ENCODE peak calls at places on chromosomes 3 and 15, in five cellular contexts. One of them, this sample, is unnamed. For H3K27me3, the result is how much of the 10 kb centered on the place peaks cover.

GRCh38 chr3:124606180-124606579 is 124.1 kb upstream of the UMPS start:
- DNase-seq in ovary: no peak
- DNase-seq in Peyer's patch: no peak
- DNase-seq in upper lobe of right lung: no peak
- DNase-seq in endothelial cell of umbilical vein: no peak
- DNase-seq in this sample: no peak

GRCh38 chr3:51538115-51538458 is 432 bp upstream of the RAD54L2 start:
- DNase-seq in ovary: no peak
- DNase-seq in upper lobe of right lung: no peak
- DNase-seq in endothelial cell of umbilical vein: no peak
- DNase-seq in Peyer's patch: no peak
- DNase-seq in this sample: no peak

GRCh38 chr3:64242435-64242834 is 17.2 kb upstream of the PRICKLE2 start:
- DNase-seq in ovary: peak
- DNase-seq in endothelial cell of umbilical vein: no peak
- DNase-seq in Peyer's patch: no peak
- DNase-seq in upper lobe of right lung: no peak
- DNase-seq in this sample: no peak

GRCh38 chr15:43920815-43921214 is 94.0 kb downstream of the WDR76 start:
- DNase-seq in ovary: no peak
- DNase-seq in upper lobe of right lung: no peak
- DNase-seq in Peyer's patch: no peak
- DNase-seq in endothelial cell of umbilical vein: no peak
- DNase-seq in this sample: no peak

GRCh38 chr3:54536450-54536849 is 391.4 kb downstream of the LRTM1 start:
- DNase-seq in Peyer's patch: no peak
- DNase-seq in upper lobe of right lung: no peak
- DNase-seq in ovary: no peak
- DNase-seq in endothelial cell of umbilical vein: no peak
- DNase-seq in this sample: no peak

GRCh38 chr15:74610302-74610951 is 5.2 kb upstream of the CLK3 start:
- DNase-seq in Peyer's patch: no peak
- DNase-seq in upper lobe of right lung: no peak
- DNase-seq in ovary: peak
- DNase-seq in endothelial cell of umbilical vein: no peak
- DNase-seq in this sample: no peak

GRCh38 chr3:23288286-23288685 is 85.2 kb downstream of the UBE2E2 start:
- DNase-seq in endothelial cell of umbilical vein: peak
- DNase-seq in ovary: no peak
- DNase-seq in upper lobe of right lung: no peak
- DNase-seq in Peyer's patch: no peak
- DNase-seq in this sample: no peak

GRCh38 chr15:77506311-77507150 is 85.8 kb downstream of the HMG20A start:
- DNase-seq in Peyer's patch: peak
- DNase-seq in ovary: peak
- DNase-seq in endothelial cell of umbilical vein: peak
- DNase-seq in upper lobe of right lung: peak
- DNase-seq in this sample: peak

GRCh38 chr3:32082727-32083126 is 23.7 kb upstream of the GPD1L start:
- DNase-seq in upper lobe of right lung: no peak
- DNase-seq in ovary: no peak
- DNase-seq in Peyer's patch: no peak
- DNase-seq in endothelial cell of umbilical vein: no peak
- DNase-seq in this sample: peak

GRCh38 chr15:84099181-84099580 is 136.4 kb upstream of the GOLGA6L4 start:
- DNase-seq in upper lobe of right lung: no peak
- DNase-seq in ovary: no peak
- DNase-seq in endothelial cell of umbilical vein: peak
- DNase-seq in Peyer's patch: no peak
- DNase-seq in this sample: peak

GRCh38 chr15:52427804-52428203 is 100.9 kb downstream of the MYO5A start:
- DNase-seq in ovary: peak
- DNase-seq in endothelial cell of umbilical vein: no peak
- DNase-seq in Peyer's patch: no peak
- DNase-seq in upper lobe of right lung: no peak
- DNase-seq in this sample: no peak

GRCh38 chr15:68581725-68582124 is 2.9 kb downstream of the CORO2B start:
- DNase-seq in endothelial cell of umbilical vein: no peak
- DNase-seq in Peyer's patch: peak
- DNase-seq in ovary: peak
- DNase-seq in upper lobe of right lung: no peak
- DNase-seq in this sample: no peak

GRCh38 chr15:30859091-30859874 is 44.4 kb upstream of the FAN1 start:
- DNase-seq in Peyer's patch: no peak
- DNase-seq in upper lobe of right lung: no peak
- DNase-seq in endothelial cell of umbilical vein: peak
- DNase-seq in ovary: no peak
- DNase-seq in this sample: no peak

DNA sequence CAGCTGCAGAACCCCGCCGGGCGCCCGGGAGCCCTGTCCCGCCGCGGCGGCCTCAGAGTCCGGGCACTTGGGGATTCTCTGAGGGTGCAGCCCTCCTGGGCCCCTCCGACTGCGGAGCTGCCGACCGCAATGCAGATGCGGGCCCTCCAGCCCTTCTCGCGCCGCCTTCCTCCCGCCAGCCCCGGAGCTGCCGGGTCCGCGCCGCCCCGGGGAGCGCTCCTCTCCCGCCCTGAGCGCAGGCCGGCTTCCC is 320 bp upstream of the ACAN start:
- DNase-seq in Peyer's patch: no peak
- DNase-seq in ovary: no peak
- DNase-seq in upper lobe of right lung: no peak
- DNase-seq in endothelial cell of umbilical vein: no peak
- DNase-seq in this sample: no peak
- H3K27me3 ChIP-seq in Peyer's patch: under half
- H3K27me3 ChIP-seq in ovary: under half
- H3K27me3 ChIP-seq in upper lobe of right lung: half or more
- H3K27me3 ChIP-seq in endothelial cell of umbilical vein: under half
- H3K27me3 ChIP-seq in this sample: half or more

DNA sequence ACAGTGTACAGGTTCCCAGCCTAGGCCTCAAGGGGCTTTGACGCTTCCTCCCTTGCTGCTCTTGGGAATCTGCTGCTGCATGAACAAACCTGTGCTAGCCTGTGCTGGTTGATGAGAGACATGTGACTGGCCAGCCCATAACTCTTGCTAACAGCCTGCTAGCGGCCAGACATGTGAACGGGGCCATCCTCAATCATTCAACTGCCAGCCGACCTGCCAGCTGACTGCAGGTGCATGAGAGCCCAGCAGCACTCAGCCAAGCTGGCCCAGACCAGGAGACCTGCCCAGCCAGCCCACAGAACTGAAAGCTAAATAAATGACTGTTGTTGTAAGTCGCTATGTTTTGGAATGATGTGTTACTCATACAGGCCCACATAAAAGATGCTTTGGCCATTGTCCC is 82.4 kb upstream of the DLG1 start:
- DNase-seq in Peyer's patch: no peak
- DNase-seq in upper lobe of right lung: no peak
- DNase-seq in ovary: no peak
- DNase-seq in endothelial cell of umbilical vein: no peak
- DNase-seq in this sample: no peak
- H3K27me3 ChIP-seq in Peyer's patch: under half
- H3K27me3 ChIP-seq in upper lobe of right lung: under half
- H3K27me3 ChIP-seq in ovary: under half
- H3K27me3 ChIP-seq in endothelial cell of umbilical vein: under half
- H3K27me3 ChIP-seq in this sample: under half

GRCh38 chr15:47801522-47801921 is 84.2 kb downstream of the SEMA6D start:
- DNase-seq in Peyer's patch: no peak
- DNase-seq in upper lobe of right lung: no peak
- DNase-seq in endothelial cell of umbilical vein: no peak
- DNase-seq in ovary: no peak
- DNase-seq in this sample: no peak

GRCh38 chr15:47803767-47804166 is 86.5 kb downstream of the SEMA6D start:
- DNase-seq in Peyer's patch: no peak
- DNase-seq in upper lobe of right lung: no peak
- DNase-seq in ovary: no peak
- DNase-seq in endothelial cell of umbilical vein: no peak
- DNase-seq in this sample: no peak

GRCh38 chr15:47811160-47811559 is 93.9 kb downstream of the SEMA6D start:
- DNase-seq in Peyer's patch: no peak
- DNase-seq in upper lobe of right lung: no peak
- DNase-seq in ovary: no peak
- DNase-seq in endothelial cell of umbilical vein: no peak
- DNase-seq in this sample: no peak

GRCh38 chr15:47802216-47802615 is 84.9 kb downstream of the SEMA6D start:
- DNase-seq in Peyer's patch: no peak
- DNase-seq in upper lobe of right lung: no peak
- DNase-seq in ovary: no peak
- DNase-seq in endothelial cell of umbilical vein: no peak
- DNase-seq in this sample: no peak

DNA sequence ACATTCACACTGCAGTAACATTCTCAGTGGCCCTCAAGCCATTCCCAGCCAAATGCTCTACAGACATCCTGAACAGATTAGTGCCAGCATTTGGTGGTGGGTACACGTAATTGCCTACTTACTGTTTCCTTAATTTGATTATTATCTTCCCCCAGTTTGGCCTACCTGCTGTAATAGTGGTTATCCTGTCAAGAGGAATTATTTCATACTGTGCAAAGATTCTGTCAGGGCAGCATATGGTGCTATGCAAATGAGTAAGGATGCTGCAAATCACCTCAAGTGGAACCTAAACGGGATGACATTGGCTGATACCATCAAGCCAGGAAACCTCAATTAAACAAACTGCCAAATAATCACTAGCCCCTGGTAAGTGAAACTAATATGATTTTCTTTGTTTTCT is 88.7 kb downstream of the SEMA6D start:
- DNase-seq in ovary: no peak
- DNase-seq in upper lobe of right lung: no peak
- DNase-seq in endothelial cell of umbilical vein: no peak
- DNase-seq in Peyer's patch: no peak
- DNase-seq in this sample: no peak
- H3K27me3 ChIP-seq in ovary: under half
- H3K27me3 ChIP-seq in upper lobe of right lung: under half
- H3K27me3 ChIP-seq in endothelial cell of umbilical vein: under half
- H3K27me3 ChIP-seq in Peyer's patch: under half
- H3K27me3 ChIP-seq in this sample: under half

GRCh38 chr3:69688400-69688799 is 50.9 kb upstream of the MITF start:
- DNase-seq in endothelial cell of umbilical vein: no peak
- DNase-seq in upper lobe of right lung: no peak
- DNase-seq in ovary: no peak
- DNase-seq in Peyer's patch: no peak
- DNase-seq in this sample: no peak

GRCh38 chr3:69684309-69684981 is 54.8 kb upstream of the MITF start:
- DNase-seq in upper lobe of right lung: no peak
- DNase-seq in Peyer's patch: no peak
- DNase-seq in endothelial cell of umbilical vein: no peak
- DNase-seq in ovary: no peak
- DNase-seq in this sample: no peak

DNA sequence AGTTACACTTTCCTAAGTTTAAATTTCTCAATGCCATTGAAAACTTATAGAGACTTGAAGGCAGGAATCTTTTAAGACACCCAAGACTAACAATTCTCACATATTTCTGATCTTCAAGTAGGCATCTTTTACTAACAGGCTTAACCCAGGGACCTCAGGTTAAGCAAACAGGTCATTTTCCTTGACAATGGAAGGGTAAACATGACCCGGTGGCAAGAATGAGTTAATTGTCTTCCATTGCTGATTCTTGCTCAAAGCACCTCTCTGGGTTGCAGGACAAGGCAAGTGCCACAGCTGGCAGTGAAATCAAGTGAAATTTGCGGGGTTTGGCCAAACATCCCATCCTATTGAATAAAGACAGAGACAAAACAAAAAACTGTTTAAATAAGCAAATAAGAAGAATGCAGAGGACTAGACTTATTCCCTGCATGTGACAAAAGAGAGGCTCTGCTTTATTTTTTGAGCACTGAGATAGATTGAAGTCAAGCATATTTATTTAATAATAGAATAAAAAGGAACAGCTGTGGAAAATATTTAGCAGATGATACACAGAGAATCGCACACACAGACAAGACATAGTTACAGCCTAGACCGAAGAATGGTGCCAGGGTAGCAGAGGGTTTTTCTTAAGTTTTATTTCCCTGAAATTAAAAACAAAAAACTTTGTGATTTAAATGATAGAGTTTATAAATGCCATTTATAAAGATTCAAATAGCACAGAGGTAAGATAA is 56.0 kb upstream of the MITF start:
- DNase-seq in endothelial cell of umbilical vein: no peak
- DNase-seq in Peyer's patch: no peak
- DNase-seq in upper lobe of right lung: no peak
- DNase-seq in ovary: no peak
- DNase-seq in this sample: no peak
- H3K27me3 ChIP-seq in endothelial cell of umbilical vein: under half
- H3K27me3 ChIP-seq in Peyer's patch: under half
- H3K27me3 ChIP-seq in upper lobe of right lung: under half
- H3K27me3 ChIP-seq in ovary: under half
- H3K27me3 ChIP-seq in this sample: under half

GRCh38 chr3:57169106-57169505 is 4.0 kb upstream of the IL17RD start:
- DNase-seq in upper lobe of right lung: no peak
- DNase-seq in endothelial cell of umbilical vein: no peak
- DNase-seq in ovary: no peak
- DNase-seq in Peyer's patch: no peak
- DNase-seq in this sample: no peak
- H3K27me3 ChIP-seq in upper lobe of right lung: under half
- H3K27me3 ChIP-seq in endothelial cell of umbilical vein: under half
- H3K27me3 ChIP-seq in ovary: under half
- H3K27me3 ChIP-seq in Peyer's patch: under half
- H3K27me3 ChIP-seq in this sample: under half

GRCh38 chr3:9041626-9042025 is 78.4 kb upstream of the RAD18 start:
- DNase-seq in upper lobe of right lung: no peak
- DNase-seq in endothelial cell of umbilical vein: no peak
- DNase-seq in Peyer's patch: no peak
- DNase-seq in ovary: no peak
- DNase-seq in this sample: no peak

GRCh38 chr3:9043063-9043462 is 79.8 kb upstream of the RAD18 start:
- DNase-seq in ovary: no peak
- DNase-seq in Peyer's patch: no peak
- DNase-seq in upper lobe of right lung: no peak
- DNase-seq in endothelial cell of umbilical vein: no peak
- DNase-seq in this sample: no peak

GRCh38 chr3:9040996-9041395 is 77.7 kb upstream of the RAD18 start:
- DNase-seq in endothelial cell of umbilical vein: no peak
- DNase-seq in upper lobe of right lung: no peak
- DNase-seq in ovary: no peak
- DNase-seq in Peyer's patch: no peak
- DNase-seq in this sample: no peak

GRCh38 chr3:9047465-9048346 is 84.4 kb upstream of the RAD18 start:
- DNase-seq in upper lobe of right lung: no peak
- DNase-seq in endothelial cell of umbilical vein: no peak
- DNase-seq in Peyer's patch: no peak
- DNase-seq in ovary: no peak
- DNase-seq in this sample: peak

DNA sequence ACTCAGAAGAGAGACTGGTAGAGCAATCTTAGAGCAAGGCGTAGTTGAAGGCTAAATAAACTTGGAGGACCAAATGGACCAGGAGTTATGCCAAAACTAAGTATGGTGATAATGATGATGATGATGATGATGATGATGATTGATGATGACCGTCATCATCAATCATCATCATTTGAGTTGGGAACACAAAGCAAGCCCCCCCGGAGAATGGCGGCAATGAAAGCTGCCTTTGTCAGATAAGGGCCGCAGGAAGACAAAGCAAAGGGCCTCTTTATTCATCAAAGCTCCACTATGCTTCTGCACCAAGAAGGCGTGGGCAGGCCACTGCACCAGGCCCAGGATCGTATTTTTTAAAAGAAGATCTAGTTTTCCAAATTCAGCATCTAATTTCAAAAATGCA is 82.1 kb upstream of the RAD18 start:
- DNase-seq in endothelial cell of umbilical vein: no peak
- DNase-seq in ovary: no peak
- DNase-seq in Peyer's patch: no peak
- DNase-seq in upper lobe of right lung: no peak
- DNase-seq in this sample: no peak
- H3K27me3 ChIP-seq in endothelial cell of umbilical vein: under half
- H3K27me3 ChIP-seq in ovary: under half
- H3K27me3 ChIP-seq in Peyer's patch: under half
- H3K27me3 ChIP-seq in upper lobe of right lung: under half
- H3K27me3 ChIP-seq in this sample: under half

GRCh38 chr3:45180899-45181298 is 34.7 kb upstream of the CDCP1 start:
- DNase-seq in endothelial cell of umbilical vein: no peak
- DNase-seq in Peyer's patch: no peak
- DNase-seq in ovary: no peak
- DNase-seq in upper lobe of right lung: no peak
- DNase-seq in this sample: no peak
- H3K27me3 ChIP-seq in endothelial cell of umbilical vein: under half
- H3K27me3 ChIP-seq in Peyer's patch: under half
- H3K27me3 ChIP-seq in ovary: under half
- H3K27me3 ChIP-seq in upper lobe of right lung: under half
- H3K27me3 ChIP-seq in this sample: under half

This sample was measured in transverse colon.